ENCODE peak calls at places on chromosome 13, in eight cellular contexts. R is OCI-LY7, F is upper lobe of left lung, Z is fibroblast of lung, G is transverse colon, N is mammary epithelial cell, Y is hepatocyte, S is esophagus squamous epithelium. W is an unnamed sample. For H3K36me3, the result is how much of the 10 kb centered on the place peaks cover.

GRCh38 chr13:47175172-47175806 is 278.4 kb upstream of the HTR2A start:
- DNase-seq in R (no peak), F (no peak), Z (peak), G (no peak), N (peak), Y (no peak), S (no peak), W (no peak)

GRCh38 chr13:87954116-87954515 is 282.9 kb downstream of the SLITRK5 start:
- DNase-seq in R (no peak), F (no peak), Z (peak), G (no peak), N (no peak), Y (no peak), S (no peak), W (no peak)

GRCh38 chr13:60062502-60062901 is 101.2 kb downstream of the DIAPH3 start:
- DNase-seq in R (no peak), F (no peak), Z (no peak), G (no peak), N (no peak), Y (no peak), S (no peak), W (no peak)

GRCh38 chr13:103663996-103664395 is 597.8 kb upstream of the SLC10A2 start:
- DNase-seq in R (no peak), F (no peak), Z (no peak), G (no peak), N (peak), Y (no peak), S (no peak), W (no peak)

GRCh38 chr13:76878043-76878442 is 8.2 kb downstream of the KCTD12 start:
- DNase-seq in R (no peak), F (no peak), Z (no peak), G (no peak), N (no peak), Y (no peak), S (no peak), W (no peak)

GRCh38 chr13:42946927-42947326 is 45.1 kb downstream of the EPSTI1 start:
- DNase-seq in R (no peak), F (no peak), Z (peak), G (no peak), N (no peak), Y (no peak), S (no peak), W (no peak)

GRCh38 chr13:53821632-53822031 is 793.0 kb downstream of the OLFM4 start:
- DNase-seq in R (no peak), F (peak), Z (no peak), G (no peak), N (no peak), Y (no peak), S (no peak), W (no peak)

GRCh38 chr13:35923347-35923746 is 207.8 kb downstream of the DCLK1 start:
- DNase-seq in R (no peak), F (no peak), Z (peak), G (no peak), N (peak), Y (no peak), S (no peak), W (peak)

GRCh38 chr13:37074703-37075102 is 15.2 kb upstream of the SUPT20H start:
- DNase-seq in R (peak), F (no peak), Z (peak), G (no peak), N (peak), Y (peak), S (no peak), W (no peak)

GRCh38 chr13:40179882-40180281 is 486.6 kb downstream of the FOXO1 start:
- DNase-seq in R (no peak), F (no peak), Z (no peak), G (no peak), N (no peak), Y (no peak), S (no peak), W (no peak)

GRCh38 chr13:31201341-31202024 is 1.7 kb downstream of the B3GLCT start:
- DNase-seq in R (no peak), F (no peak), Z (peak), G (no peak), N (peak), Y (no peak), S (no peak), W (no peak)

GRCh38 chr13:85508683-85509329 is 290.4 kb downstream of the SLITRK6 start:
- DNase-seq in R (no peak), F (peak), Z (peak), G (no peak), N (peak), Y (no peak), S (no peak), W (no peak)

GRCh38 chr13:66994498-66995365 is 235.4 kb downstream of the PCDH9 start:
- DNase-seq in R (peak), F (no peak), Z (no peak), G (no peak), N (no peak), Y (no peak), S (no peak), W (no peak)

GRCh38 chr13:94308808-94309207 is 170.7 kb downstream of the DCT start:
- DNase-seq in R (no peak), F (no peak), Z (no peak), G (no peak), N (no peak), Y (no peak), S (no peak), W (no peak)

GRCh38 chr13:57633950-57634828 is 2.6 kb downstream of the PCDH17 start:
- DNase-seq in R (no peak), F (peak), Z (no peak), G (no peak), N (no peak), Y (peak), S (no peak), W (peak)

GRCh38 chr13:93265800-93266199 is 39.2 kb downstream of the GPC6 start:
- DNase-seq in R (no peak), F (no peak), Z (no peak), G (no peak), N (no peak), Y (no peak), S (no peak), W (no peak)

GRCh38 chr13:41244555-41244954 is 18.8 kb downstream of the MTRF1 start:
- DNase-seq in R (no peak), F (no peak), Z (peak), G (no peak), N (peak), Y (no peak), S (no peak), W (no peak)

GRCh38 chr13:35690546-35690945 is 214.1 kb upstream of the MAB21L1 start:
- DNase-seq in R (no peak), F (no peak), Z (peak), G (no peak), N (peak), Y (no peak), S (no peak), W (no peak)

GRCh38 chr13:33125821-33126570 is 109.8 kb downstream of the KL start:
- DNase-seq in R (no peak), F (no peak), Z (peak), G (no peak), N (peak), Y (peak), S (no peak), W (peak)

GRCh38 chr13:106384516-106384915 is 150.9 kb downstream of the EFNB2 start:
- DNase-seq in R (no peak), F (no peak), Z (no peak), G (no peak), N (no peak), Y (no peak), S (no peak), W (no peak)

GRCh38 chr13:79434578-79434977 is 28.5 kb upstream of the RBM26 start:
- DNase-seq in R (no peak), F (no peak), Z (peak), G (no peak), N (no peak), Y (no peak), S (no peak), W (no peak)

GRCh38 chr13:45224181-45224580 is 23.3 kb upstream of the KCTD4 start:
- DNase-seq in R (no peak), F (no peak), Z (no peak), G (no peak), N (peak), Y (no peak), S (no peak), W (no peak)

GRCh38 chr13:70568571-70568970 is 460.3 kb upstream of the KLHL1 start:
- DNase-seq in R (peak), F (no peak), Z (peak), G (no peak), N (peak), Y (peak), S (no peak), W (no peak)

GRCh38 chr13:31276386-31276785 is 76.6 kb downstream of the B3GLCT start:
- DNase-seq in R (no peak), F (no peak), Z (no peak), G (no peak), N (no peak), Y (no peak), S (no peak), W (no peak)

GRCh38 chr13:65803706-65804392 is 1426.3 kb downstream of the PCDH9 start:
- DNase-seq in R (no peak), F (no peak), Z (no peak), G (no peak), N (no peak), Y (peak), S (no peak), W (no peak)

GRCh38 chr13:39051157-39051556 is 12.9 kb downstream of the NHLRC3 start:
- DNase-seq in R (peak), F (no peak), Z (peak), G (no peak), N (peak), Y (peak), S (no peak), W (no peak)

GRCh38 chr13:32783067-32783466 is 196.8 kb downstream of the PDS5B start:
- DNase-seq in R (peak), F (no peak), Z (peak), G (no peak), N (peak), Y (no peak), S (no peak), W (no peak)

GRCh38 chr13:102907016-102907756 is 61.4 kb downstream of the ERCC5 start:
- DNase-seq in R (no peak), F (no peak), Z (peak), G (no peak), N (peak), Y (no peak), S (no peak), W (no peak)

GRCh38 chr13:45747071-45747470 is 45.0 kb downstream of the CBY2 start:
- DNase-seq in R (no peak), F (no peak), Z (no peak), G (no peak), N (no peak), Y (no peak), S (no peak), W (no peak)

GRCh38 chr13:102132896-102133295 is 269.0 kb downstream of the FGF14 start:
- DNase-seq in R (no peak), F (no peak), Z (no peak), G (no peak), N (no peak), Y (no peak), S (no peak), W (no peak)

GRCh38 chr13:59356607-59357006 is 807.1 kb downstream of the DIAPH3 start:
- DNase-seq in R (no peak), F (no peak), Z (peak), G (peak), N (no peak), Y (peak), S (no peak), W (peak)

GRCh38 chr13:87536899-87537298 is 134.3 kb upstream of the SLITRK5 start:
- DNase-seq in R (peak), F (no peak), Z (no peak), G (no peak), N (no peak), Y (no peak), S (no peak), W (no peak)

GRCh38 chr13:74450976-74451375 is 316.8 kb upstream of the KLF12 start:
- DNase-seq in R (no peak), F (no peak), Z (peak), G (no peak), N (peak), Y (no peak), S (no peak), W (no peak)

GRCh38 chr13:113243847-113244246 is 34.4 kb downstream of the CUL4A start:
- DNase-seq in R (no peak), F (no peak), Z (no peak), G (no peak), N (no peak), Y (no peak), S (no peak), W (no peak)
- H3K36me3 ChIP-seq in R (under half), F (under half), Z (under half), G (half or more), N (under half), Y (under half), S (half or more), W (half or more)

DNA sequence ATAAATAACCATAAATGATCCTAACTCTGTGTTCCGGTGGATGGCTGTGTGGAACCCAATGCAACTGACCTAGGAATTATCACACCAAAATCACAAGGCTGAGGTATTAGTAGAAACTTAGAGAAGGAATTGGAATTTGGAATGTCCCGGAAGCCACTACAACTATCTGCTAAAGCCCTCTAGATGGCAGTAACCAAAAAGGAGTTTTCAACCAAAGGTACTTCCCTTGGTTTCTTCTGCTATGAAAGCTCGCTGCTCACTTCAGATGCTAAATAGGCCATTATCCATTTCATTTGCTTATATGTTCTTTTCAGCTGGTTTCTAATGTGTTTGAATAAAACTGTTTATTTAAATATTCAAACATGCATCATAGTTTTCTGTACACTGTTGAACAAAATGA is 1589.1 kb upstream of the SPRY2 start:
- DNase-seq in R (no peak), F (no peak), Z (peak), G (no peak), N (peak), Y (peak), S (no peak), W (no peak)
- TF ChIP-seq CTCF in R (peak), F (no peak), Z (peak), G (no peak), N (peak), Y (peak), S (peak), W (no peak)

GRCh38 chr13:97386832-97387486 is 47.0 kb upstream of the RAP2A start:
- DNase-seq in R (no peak), F (no peak), Z (no peak), G (peak), N (no peak), Y (no peak), S (no peak), W (no peak)
- H3K27ac ChIP-seq in R (no peak), F (peak), Z (no peak), G (peak), N (no peak), Y (no peak), S (peak), W (peak)

DNA sequence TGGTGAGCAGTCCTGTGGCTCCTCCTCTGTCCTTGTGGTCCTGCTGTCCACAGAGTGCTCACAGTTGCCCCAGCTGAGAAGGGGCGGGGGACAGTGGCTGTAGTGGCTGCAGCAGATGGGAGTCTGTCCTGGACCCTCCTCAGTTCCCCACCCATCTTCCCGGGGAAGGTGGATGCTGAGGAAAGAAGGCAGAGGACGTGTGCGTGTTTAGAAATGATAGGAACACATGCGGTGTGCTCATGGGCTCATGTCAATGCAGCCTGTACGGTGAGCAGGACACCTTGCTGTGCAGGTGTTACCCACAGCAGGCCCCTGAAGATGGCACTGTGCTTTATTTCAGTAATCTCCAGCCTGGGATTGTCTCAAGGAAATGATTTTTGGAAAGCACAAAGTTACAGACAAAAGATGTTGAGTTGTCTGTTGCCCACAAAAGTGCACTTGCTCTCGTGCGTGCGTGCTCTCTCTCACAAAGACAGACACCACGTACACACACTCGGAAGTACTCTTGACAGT is 49.2 kb upstream of the TEX29 start:
- DNase-seq in R (no peak), F (no peak), Z (no peak), G (no peak), N (no peak), Y (no peak), S (no peak), W (no peak)
- H3K36me3 ChIP-seq in R (half or more), F (under half), Z (under half), G (under half), N (under half), Y (under half), S (half or more), W (under half)

GRCh38 chr13:95745752-95746151 is 68.8 kb downstream of the DNAJC3 start:
- DNase-seq in R (no peak), F (no peak), Z (no peak), G (no peak), N (no peak), Y (peak), S (no peak), W (no peak)
- TF ChIP-seq CTCF in R (no peak), F (no peak), Z (no peak), G (no peak), N (no peak), Y (peak), S (peak), W (no peak)

GRCh38 chr13:99654076-99654475 is 152.8 kb downstream of the TM9SF2 start:
- DNase-seq in R (no peak), F (no peak), Z (no peak), G (no peak), N (no peak), Y (no peak), S (no peak), W (no peak)

GRCh38 chr13:99655351-99656091 is 154.2 kb downstream of the TM9SF2 start:
- DNase-seq in R (no peak), F (no peak), Z (no peak), G (no peak), N (peak), Y (peak), S (no peak), W (no peak)

GRCh38 chr13:99652901-99653300 is 151.6 kb downstream of the TM9SF2 start:
- DNase-seq in R (no peak), F (no peak), Z (no peak), G (no peak), N (no peak), Y (no peak), S (no peak), W (no peak)

GRCh38 chr13:99652141-99652540 is 150.9 kb downstream of the TM9SF2 start:
- DNase-seq in R (no peak), F (no peak), Z (no peak), G (no peak), N (no peak), Y (no peak), S (no peak), W (no peak)

GRCh38 chr13:99653526-99653925 is 152.3 kb downstream of the TM9SF2 start:
- DNase-seq in R (no peak), F (no peak), Z (no peak), G (no peak), N (no peak), Y (no peak), S (no peak), W (no peak)
- H3K27ac ChIP-seq in R (no peak), F (no peak), Z (no peak), G (no peak), N (no peak), Y (no peak), S (no peak), W (no peak)

GRCh38 chr13:110644892-110645521 is 29.7 kb downstream of the NAXD start:
- DNase-seq in R (peak), F (peak), Z (peak), G (peak), N (peak), Y (peak), S (no peak), W (peak)
- H3K36me3 ChIP-seq in R (under half), F (under half), Z (under half), G (under half), N (under half), Y (under half), S (half or more), W (under half)

GRCh38 chr13:20547479-20547908 is 19.5 kb upstream of the IFT88 start:
- DNase-seq in R (no peak), F (no peak), Z (no peak), G (peak), N (no peak), Y (peak), S (no peak), W (no peak)

GRCh38 chr13:20553309-20553708 is 13.6 kb upstream of the IFT88 start:
- DNase-seq in R (no peak), F (no peak), Z (peak), G (no peak), N (no peak), Y (peak), S (no peak), W (no peak)

GRCh38 chr13:20546559-20546958 is 20.4 kb upstream of the IFT88 start:
- DNase-seq in R (no peak), F (no peak), Z (no peak), G (no peak), N (no peak), Y (no peak), S (no peak), W (no peak)

GRCh38 chr13:20550799-20551198 is 16.2 kb upstream of the IFT88 start:
- DNase-seq in R (no peak), F (no peak), Z (no peak), G (no peak), N (no peak), Y (no peak), S (no peak), W (no peak)
- TF ChIP-seq CTCF in R (no peak), F (no peak), Z (no peak), G (no peak), N (no peak), Y (no peak), S (no peak), W (no peak)

GRCh38 chr13:110226051-110226562 is 80.8 kb downstream of the COL4A1 start:
- DNase-seq in R (no peak), F (no peak), Z (peak), G (no peak), N (no peak), Y (no peak), S (no peak), W (no peak)
- H3K27ac ChIP-seq in R (no peak), F (peak), Z (peak), G (peak), N (no peak), Y (no peak), S (peak), W (peak)

W was measured in heart right ventricle.